ENCODE peak calls at places on chromosomes 3 and 15, in seven cellular contexts. S is CD8-positive, alpha-beta T cell; G is T-helper 9 cell; Y is upper lobe of right lung; C is activated CD8-positive, alpha-beta memory T cell treated with anti-CD3 and anti-CD28 coated beads for 4 hours; E is GM23248; Z is NCI-H2171 treated with DMSO at 0.1 percent for 48 hours. H is an unnamed sample.
A peak's percentile ranks its signal among the peaks of the same experiment; 100 is the strongest.

GRCh38 chr15:87959658-87960057 is 296.9 kb downstream of the NTRK3 start:
- DNase-seq in S (no peak), G (no peak), Y (no peak), C (no peak), E (no peak), Z (no peak), H (no peak)

GRCh38 chr3:42118762-42119361 is 27.7 kb downstream of the TRAK1 start:
- DNase-seq in S (no peak), G (no peak), Y (no peak), C (no peak), E (peak; percentile 42), Z (peak; percentile 6), H (peak; percentile 75)

GRCh38 chr15:68278345-68279217 is 1.0 kb downstream of the FEM1B start:
- DNase-seq in S (no peak), G (no peak), Y (no peak), C (no peak), E (peak; percentile 68), Z (peak; percentile 77), H (peak; percentile 37)

GRCh38 chr3:9194509-9195184 is 54.8 kb downstream of the SRGAP3 start:
- DNase-seq in S (no peak), G (no peak), Y (no peak), C (no peak), E (no peak), Z (peak; percentile 73), H (no peak)

GRCh38 chr15:99631256-99631655 is 65.5 kb downstream of the MEF2A start:
- DNase-seq in S (no peak), G (no peak), Y (no peak), C (no peak), E (no peak), Z (no peak), H (peak; percentile 47)

GRCh38 chr15:84910928-84911623 is 26.6 kb downstream of the SLC28A1 start:
- DNase-seq in S (no peak), G (no peak), Y (no peak), C (no peak), E (no peak), Z (no peak), H (no peak)

GRCh38 chr3:55897573-55898224 is 410.6 kb upstream of the WNT5A start:
- DNase-seq in S (no peak), G (no peak), Y (no peak), C (no peak), E (peak; percentile 11), Z (peak; percentile 7), H (no peak)

GRCh38 chr15:89672221-89673161 is 6.7 kb downstream of the PLIN1 start:
- DNase-seq in S (no peak), G (no peak), Y (no peak), C (no peak), E (peak; percentile 70), Z (no peak), H (peak; percentile 24)

GRCh38 chr3:34229871-34230270 is 431.4 kb downstream of the PDCD6IP start:
- DNase-seq in S (no peak), G (no peak), Y (no peak), C (no peak), E (no peak), Z (no peak), H (no peak)

GRCh38 chr15:81106560-81106959 is 27.5 kb upstream of the CFAP161 start:
- DNase-seq in S (no peak), G (peak; percentile 10), Y (no peak), C (no peak), E (peak; percentile 90), Z (peak; percentile 64), H (peak; percentile 74)

GRCh38 chr3:33363113-33363800 is 76.9 kb downstream of the UBP1 start:
- DNase-seq in S (no peak), G (no peak), Y (no peak), C (no peak), E (no peak), Z (no peak), H (no peak)

GRCh38 chr3:171255236-171255806 is 204.9 kb downstream of the TNIK start:
- DNase-seq in S (no peak), G (no peak), Y (no peak), C (no peak), E (no peak), Z (no peak), H (no peak)

GRCh38 chr15:29638781-29639180 is 183.5 kb downstream of the TJP1 start:
- DNase-seq in S (no peak), G (no peak), Y (no peak), C (no peak), E (peak; percentile 6), Z (no peak), H (no peak)

GRCh38 chr3:139778884-139779283 is 101.1 kb upstream of the NMNAT3 start:
- DNase-seq in S (no peak), G (no peak), Y (no peak), C (no peak), E (no peak), Z (no peak), H (no peak)

GRCh38 chr3:20305647-20306046 is 119.6 kb upstream of the SGO1 start:
- DNase-seq in S (no peak), G (no peak), Y (no peak), C (no peak), E (no peak), Z (no peak), H (no peak)

GRCh38 chr3:9810846-9811245 is 784 bp downstream of the TTLL3 start:
- DNase-seq in S (no peak), G (no peak), Y (no peak), C (no peak), E (no peak), Z (no peak), H (no peak)

GRCh38 chr15:64600794-64601193 is 140.4 kb downstream of the ZNF609 start:
- DNase-seq in S (no peak), G (no peak), Y (no peak), C (no peak), E (no peak), Z (no peak), H (no peak)

H was measured in Ammon's horn.